ENCODE peak calls at places on chromosomes 4 and X, in six cellular contexts. Q is OCI-LY7; A is EH; Z is M059J; X is amniotic stem cell; C is activated CD4-positive, alpha-beta T cell treated with anti-CD3 and anti-CD28 coated beads for 24 hours. U is an unnamed sample.

GRCh38 chrX:133461226-133461625 is 45.9 kb upstream of the GPC4 start:
- DNase-seq in Q (no peak), C (no peak), Z (no peak), A (no peak), X (no peak), U (no peak)

GRCh38 chr4:150569384-150569987 is 12.5 kb upstream of the MAB21L2 start:
- DNase-seq in C (no peak), A (peak; percentile 52), X (peak; percentile 51), Q (no peak), Z (peak; percentile 77), U (peak; percentile 76)

GRCh38 chrX:103533428-103534216 is 14.3 kb upstream of the RAB40A start:
- DNase-seq in A (peak; percentile 74), Z (peak; percentile 66), X (peak; percentile 2), Q (peak; percentile 59), C (peak; percentile 56), U (peak; percentile 55)

GRCh38 chrX:103716967-103717366 is 6.3 kb downstream of the TMEM31 start:
- DNase-seq in C (no peak), X (no peak), Z (peak; percentile 85), A (peak; percentile 91), Q (no peak), U (peak; percentile 82)

GRCh38 chrX:17473021-17473420 is 98.0 kb downstream of the NHS start:
- DNase-seq in Z (no peak), C (no peak), A (no peak), Q (no peak), X (no peak), U (no peak)

GRCh38 chr4:10971800-10972398 is 287.3 kb upstream of the CLNK start:
- DNase-seq in C (no peak), X (no peak), Z (no peak), A (no peak), Q (no peak), U (no peak)

GRCh38 chrX:71509289-71509688 is 23.6 kb upstream of the OGT start:
- DNase-seq in A (no peak), C (no peak), X (no peak), Z (no peak), Q (no peak), U (no peak)

GRCh38 chr4:86054676-86055075 is 305.2 kb downstream of the MAPK10 start:
- DNase-seq in C (no peak), A (no peak), Q (no peak), X (no peak), Z (no peak), U (no peak)

GRCh38 chr4:74033721-74034120 is 4.8 kb downstream of the CXCL3 start:
- DNase-seq in Z (peak; percentile 9), C (no peak), X (no peak), A (peak; percentile 21), Q (no peak), U (no peak)

GRCh38 chr4:2408976-2409375 is 9.5 kb downstream of the ZFYVE28 start:
- DNase-seq in Q (no peak), C (no peak), X (no peak), Z (no peak), A (no peak), U (no peak)

GRCh38 chr4:73406548-73406875 is 2.4 kb downstream of the ALB start:
- DNase-seq in X (no peak), C (no peak), A (no peak), Z (no peak), Q (no peak), U (no peak)

GRCh38 chrX:40474205-40474626 is 106.6 kb upstream of the ATP6AP2 start:
- DNase-seq in C (no peak), Q (no peak), A (no peak), X (no peak), Z (peak; percentile 70), U (peak; percentile 76)

GRCh38 chr4:156885374-156885773 is 86.2 kb downstream of the PDGFC start:
- DNase-seq in Z (no peak), X (no peak), A (no peak), Q (no peak), C (no peak), U (no peak)

GRCh38 chrX:71859637-71860036 is 51.0 kb upstream of the NHSL2 start:
- DNase-seq in Q (peak; percentile 27), X (peak; percentile 7), A (peak; percentile 46), Z (peak; percentile 47), C (no peak), U (peak; percentile 27)

GRCh38 chr4:10180927-10181744 is 64.5 kb upstream of the WDR1 start:
- DNase-seq in Q (peak; percentile 3), C (no peak), A (peak; percentile 93), X (no peak), Z (peak; percentile 85), U (no peak)

GRCh38 chr4:1412376-1413220 is 6.4 kb upstream of the NKX1-1 start:
- DNase-seq in X (no peak), A (no peak), C (no peak), Z (no peak), Q (no peak), U (no peak)

GRCh38 chrX:77698242-77698641 is 87.8 kb downstream of the ATRX start:
- DNase-seq in X (no peak), A (no peak), C (no peak), Q (no peak), Z (no peak), U (no peak)

GRCh38 chr4:95215991-95216605 is 332.7 kb downstream of the UNC5C start:
- DNase-seq in A (no peak), Q (no peak), X (no peak), Z (no peak), C (no peak), U (no peak)

GRCh38 chr4:137531121-137531520 is 1.2 kb downstream of the PCDH18 start:
- DNase-seq in Q (no peak), C (no peak), X (peak; percentile 55), Z (no peak), A (peak; percentile 71), U (no peak)

GRCh38 chr4:31360786-31361185 is 640.6 kb downstream of the PCDH7 start:
- DNase-seq in C (no peak), X (peak; percentile 65), Q (no peak), Z (no peak), A (no peak), U (no peak)

U was measured in renal cortical epithelial cell.